ENCODE peak calls at places on chromosomes 7 and 10, in eight cellular contexts. I, A, K, Q, G, T, L and F are unnamed samples.

GRCh38 chr7:37176079-37176478 is 272.6 kb downstream of the ELMO1 start:
- DNase-seq in I (no peak), A (no peak), K (no peak), Q (no peak), G (no peak), T (no peak), L (no peak), F (no peak)

GRCh38 chr10:12724782-12725579 is 276.5 kb downstream of the CCDC3 start:
- DNase-seq in I (no peak), A (no peak), K (no peak), Q (no peak), G (no peak), T (no peak), L (no peak), F (no peak)

GRCh38 chr10:124572751-124573150 is 111.1 kb downstream of the LHPP start:
- DNase-seq in I (no peak), A (no peak), K (no peak), Q (no peak), G (no peak), T (no peak), L (no peak), F (no peak)

GRCh38 chr7:75575488-75576112 is 83.5 kb downstream of the SPDYE5 start:
- DNase-seq in I (peak), A (no peak), K (no peak), Q (no peak), G (no peak), T (no peak), L (no peak), F (no peak)

GRCh38 chr7:151017953-151018420 is 6.3 kb downstream of the ATG9B start:
- DNase-seq in I (no peak), A (no peak), K (peak), Q (peak), G (peak), T (peak), L (peak), F (no peak)

GRCh38 chr10:70579234-70580002 is 23.1 kb downstream of the PRF1 start:
- DNase-seq in I (no peak), A (no peak), K (no peak), Q (peak), G (no peak), T (peak), L (no peak), F (no peak)

GRCh38 chr10:66637273-66638036 is 288.4 kb upstream of the LRRTM3 start:
- DNase-seq in I (no peak), A (no peak), K (no peak), Q (no peak), G (no peak), T (no peak), L (peak), F (no peak)

GRCh38 chr10:84308481-84309304 is 19.7 kb upstream of the CCSER2 start:
- DNase-seq in I (peak), A (no peak), K (no peak), Q (no peak), G (no peak), T (no peak), L (peak), F (peak)

GRCh38 chr7:146656988-146657387 is 540.4 kb downstream of the CNTNAP2 start:
- DNase-seq in I (no peak), A (no peak), K (no peak), Q (no peak), G (no peak), T (no peak), L (no peak), F (no peak)

GRCh38 chr7:128869944-128870285 is 7.3 kb downstream of the ATP6V1F start:
- DNase-seq in I (no peak), A (no peak), K (peak), Q (no peak), G (no peak), T (no peak), L (no peak), F (no peak)

DNA sequence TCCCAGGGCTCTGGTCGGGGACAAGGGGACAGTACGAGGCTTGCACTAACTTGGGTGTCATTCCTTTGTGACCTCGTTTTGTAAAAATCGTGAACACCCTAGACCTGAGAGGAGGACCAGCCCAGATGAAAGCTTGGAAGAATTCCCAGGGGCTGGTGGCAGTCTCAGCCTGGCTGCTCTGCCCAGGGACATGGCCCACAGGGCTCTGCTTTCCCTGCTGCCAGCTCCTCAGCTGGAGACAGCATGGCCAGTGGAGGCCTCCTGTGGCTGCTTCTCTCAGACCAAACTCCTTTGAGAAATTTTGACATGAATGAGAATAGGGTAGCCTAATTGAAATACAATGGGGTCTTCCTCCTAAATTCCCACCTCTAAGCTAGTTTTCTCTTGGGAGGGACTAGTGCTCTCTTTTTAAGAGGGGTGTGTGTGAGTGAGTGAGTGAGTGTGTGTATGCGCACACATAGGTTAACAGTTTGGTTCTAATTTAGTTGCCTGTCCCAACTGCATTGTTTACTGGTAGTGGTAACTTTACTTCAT is 140.3 kb upstream of the EFCAB10 start:
- DNase-seq in I (no peak), A (no peak), K (no peak), Q (no peak), G (no peak), T (no peak), L (no peak), F (no peak)
- H3K4me3 ChIP-seq in I (no peak), A (no peak), K (no peak), Q (no peak), G (no peak), T (no peak), L (no peak), F (no peak)

GRCh38 chr7:97680622-97681021 is 51.3 kb upstream of the TAC1 start:
- DNase-seq in I (no peak), A (no peak), K (no peak), Q (no peak), G (no peak), T (no peak), L (no peak), F (no peak)

GRCh38 chr7:97685952-97686351 is 45.9 kb upstream of the TAC1 start:
- DNase-seq in I (no peak), A (no peak), K (no peak), Q (no peak), G (no peak), T (no peak), L (no peak), F (no peak)
- TF ChIP-seq CTCF in I (no peak), A (no peak), K (no peak), Q (no peak), G (no peak), T (no peak), L (no peak), F (no peak)

GRCh38 chr10:119663866-119664698 is 12.9 kb downstream of the BAG3 start:
- DNase-seq in I (peak), A (no peak), K (no peak), Q (no peak), G (no peak), T (no peak), L (no peak), F (no peak)
- H3K4me3 ChIP-seq in I (no peak), A (no peak), K (no peak), Q (no peak), G (no peak), T (no peak), L (peak), F (no peak)

DNA sequence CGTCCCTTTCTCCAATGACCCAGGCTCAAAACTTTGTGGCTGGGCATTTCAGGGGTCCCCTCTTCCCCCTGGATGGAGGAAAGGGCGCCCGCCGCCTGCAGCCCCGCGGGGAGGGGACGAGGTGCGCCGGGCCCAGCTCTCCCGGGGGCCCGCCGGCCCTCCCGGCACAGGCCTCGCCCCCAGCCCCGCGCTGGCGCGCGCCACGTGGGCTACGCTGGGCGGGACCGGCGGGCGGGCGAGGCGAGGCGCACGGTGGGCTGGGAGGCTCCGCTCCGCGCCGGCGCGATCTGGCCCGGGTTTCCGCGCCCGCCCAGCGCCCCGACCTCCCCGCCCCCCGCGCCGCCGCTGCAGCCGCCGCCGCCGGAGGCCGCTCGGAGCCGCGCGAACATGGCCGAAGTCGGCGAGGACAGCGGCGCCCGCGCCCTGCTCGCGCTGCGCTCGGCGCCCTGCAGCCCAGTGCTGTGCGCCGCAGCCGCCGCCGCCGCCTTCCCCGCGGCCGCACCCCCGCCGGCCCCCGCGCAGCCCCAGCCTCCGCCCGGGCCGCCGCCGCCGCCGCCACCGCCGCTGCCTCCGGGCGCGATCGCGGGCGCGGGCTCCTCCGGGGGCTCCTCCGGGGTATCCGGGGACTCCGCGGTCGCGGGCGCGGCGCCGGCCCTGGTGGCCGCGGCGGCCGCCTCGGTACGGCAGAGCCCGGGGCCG is at the start of gene FOXK1:
- DNase-seq in I (peak), A (no peak), K (peak), Q (peak), G (peak), T (peak), L (peak), F (no peak)
- TF ChIP-seq CTCF in I (no peak), A (no peak), K (no peak), Q (no peak), G (peak), T (no peak), L (no peak), F (no peak)

GRCh38 chr10:5887029-5887428 is 2.7 kb downstream of the ANKRD16 start:
- DNase-seq in I (peak), A (no peak), K (no peak), Q (no peak), G (no peak), T (no peak), L (no peak), F (peak)

GRCh38 chr10:5888843-5889623 is 660 bp downstream of the ANKRD16 start:
- DNase-seq in I (peak), A (peak), K (peak), Q (peak), G (no peak), T (no peak), L (peak), F (no peak)

GRCh38 chr10:5889624-5890518 is at the start of the genes ANKRD16 and FBH1:
- DNase-seq in I (peak), A (peak), K (peak), Q (peak), G (peak), T (peak), L (peak), F (peak)

GRCh38 chr10:5888352-5888751 is 1.3 kb downstream of the ANKRD16 start:
- DNase-seq in I (peak), A (peak), K (peak), Q (no peak), G (no peak), T (no peak), L (no peak), F (no peak)

GRCh38 chr10:5887641-5888040 is 2.1 kb downstream of the ANKRD16 start:
- DNase-seq in I (no peak), A (no peak), K (no peak), Q (no peak), G (no peak), T (no peak), L (no peak), F (no peak)
- H3K4me3 ChIP-seq in I (no peak), A (peak), K (no peak), Q (peak), G (no peak), T (no peak), L (no peak), F (no peak)

GRCh38 chr10:19620867-19621266 is 195.4 kb upstream of the PLXDC2 start:
- DNase-seq in I (peak), A (no peak), K (no peak), Q (no peak), G (no peak), T (no peak), L (no peak), F (no peak)
- TF ChIP-seq CTCF in I (no peak), A (no peak), K (no peak), Q (no peak), G (no peak), T (no peak), L (no peak), F (peak)